ENCODE peak calls at places on chromosomes 12 and 14, in seven cellular contexts. H is effector memory CD4-positive, alpha-beta T cell; S is astrocyte; V is CD4-positive, CD25-positive, alpha-beta regulatory T cell; X is aorta; L is AG10803; T is heart left ventricle. E is an unnamed sample.

GRCh38 chr12:90021729-90022249 is 313.2 kb upstream of the ATP2B1 start:
- DNase-seq in V (no peak), L (no peak), S (no peak), T (no peak), H (no peak), X (no peak), E (no peak)

GRCh38 chr14:103517172-103517566 is 5.5 kb downstream of the CKB start:
- DNase-seq in T (no peak), H (no peak), V (no peak), X (peak), L (no peak), S (no peak), E (no peak)

GRCh38 chr12:83843531-83843930 is 1069.1 kb downstream of the SLC6A15 start:
- DNase-seq in V (no peak), T (no peak), S (peak), H (no peak), X (no peak), L (peak), E (no peak)

GRCh38 chr12:47282206-47282605 is 202.4 kb upstream of the AMIGO2 start:
- DNase-seq in S (peak), H (no peak), L (peak), T (peak), X (no peak), V (no peak), E (no peak)

GRCh38 chr14:99252940-99253868 is 18.8 kb downstream of the BCL11B start:
- DNase-seq in L (no peak), H (no peak), X (no peak), S (no peak), V (peak), T (no peak), E (no peak)

GRCh38 chr12:78863482-78864427 is 819 bp upstream of the SYT1 start:
- DNase-seq in V (no peak), L (peak), H (no peak), S (peak), X (peak), T (peak), E (peak)

GRCh38 chr12:76777765-76778216 is 13.9 kb downstream of the ZDHHC17 start:
- DNase-seq in V (peak), X (no peak), H (no peak), T (no peak), L (no peak), S (no peak), E (peak)

GRCh38 chr12:114444422-114445279 is 38.7 kb upstream of the TBX5 start:
- DNase-seq in H (no peak), V (peak), T (no peak), X (no peak), L (peak), S (peak), E (no peak)

GRCh38 chr12:53977596-53978464 is 3.1 kb upstream of the HOTAIR start:
- DNase-seq in T (no peak), X (no peak), S (no peak), L (peak), V (no peak), H (no peak), E (no peak)

GRCh38 chr14:96177766-96178377 is 26.8 kb upstream of the BDKRB2 start:
- DNase-seq in L (peak), X (no peak), V (peak), H (no peak), S (no peak), T (no peak), E (no peak)

GRCh38 chr12:132404435-132404855 is 75.1 kb upstream of the GALNT9 start:
- DNase-seq in V (no peak), S (no peak), L (no peak), H (no peak), T (no peak), X (no peak), E (no peak)

GRCh38 chr12:106078358-106079025 is 60.3 kb downstream of the NUAK1 start:
- DNase-seq in L (peak), X (peak), V (no peak), H (no peak), S (peak), T (peak), E (no peak)

GRCh38 chr12:92151916-92152315 is 6.3 kb upstream of the BTG1 start:
- DNase-seq in X (no peak), T (no peak), L (no peak), V (no peak), S (no peak), H (no peak), E (no peak)

GRCh38 chr14:83741269-83741668 is 1788.7 kb upstream of the FLRT2 start:
- DNase-seq in T (no peak), L (no peak), V (no peak), X (no peak), H (no peak), S (no peak), E (no peak)

GRCh38 chr12:46771268-46771837 is 54.4 kb downstream of the SLC38A4 start:
- DNase-seq in L (peak), S (peak), X (no peak), V (no peak), H (no peak), T (no peak), E (no peak)

GRCh38 chr14:99118046-99118721 is 153.8 kb downstream of the BCL11B start:
- DNase-seq in H (no peak), V (no peak), S (no peak), X (no peak), L (no peak), T (no peak), E (no peak)

GRCh38 chr14:102775855-102776760 is 1.1 kb upstream of the TRAF3 start:
- DNase-seq in V (peak), S (peak), H (no peak), L (peak), X (no peak), T (no peak), E (peak)

GRCh38 chr12:111927346-111927745 is 85.3 kb downstream of the MAPKAPK5 start:
- DNase-seq in H (no peak), T (no peak), X (no peak), V (no peak), L (peak), S (no peak), E (no peak)

GRCh38 chr14:90629471-90629870 is 186.8 kb downstream of the TTC7B start:
- DNase-seq in H (no peak), X (no peak), L (no peak), T (no peak), S (no peak), V (no peak), E (no peak)

GRCh38 chr12:97148941-97149559 is 242.0 kb downstream of the NEDD1 start:
- DNase-seq in T (peak), H (peak), X (no peak), L (peak), V (peak), S (no peak), E (peak)

GRCh38 chr12:121894633-121895032 is 6.0 kb downstream of the PSMD9 start:
- DNase-seq in X (no peak), H (no peak), T (no peak), V (peak), S (peak), L (peak), E (no peak)

GRCh38 chr14:82070040-82070439 is 536.4 kb upstream of the SEL1L start:
- DNase-seq in S (no peak), H (no peak), L (no peak), X (no peak), V (no peak), T (no peak), E (no peak)

GRCh38 chr12:98399532-98399931 is 115.9 kb upstream of the TMPO start:
- DNase-seq in H (no peak), L (peak), T (peak), X (no peak), V (peak), S (peak), E (peak)

GRCh38 chr12:107340920-107341319 is 247.6 kb upstream of the CRY1 start:
- DNase-seq in H (no peak), V (no peak), L (no peak), S (no peak), T (no peak), X (no peak), E (no peak)

GRCh38 chr14:92929689-92930608 is 7.0 kb downstream of the CHGA start:
- DNase-seq in V (no peak), L (no peak), H (no peak), X (no peak), S (no peak), T (no peak), E (no peak)

GRCh38 chr14:22112004-22112403 is 438.4 kb upstream of the OR4E1 start:
- DNase-seq in H (peak), S (no peak), L (no peak), T (no peak), X (no peak), V (peak), E (no peak)

GRCh38 chr14:50768693-50769092 is 62.3 kb downstream of the NIN start:
- DNase-seq in X (no peak), S (peak), T (no peak), L (peak), H (no peak), V (no peak), E (no peak)

GRCh38 chr14:100629098-100629497 is 41.9 kb upstream of the BEGAIN start:
- DNase-seq in L (no peak), S (no peak), H (no peak), X (no peak), T (no peak), V (no peak), E (no peak)

GRCh38 chr12:57583008-57583831 is 7.8 kb upstream of the PIP4K2C start:
- DNase-seq in L (peak), V (peak), T (peak), X (no peak), S (peak), H (peak), E (peak)

GRCh38 chr12:13045816-13046215 is 1.6 kb downstream of the FAM234B start:
- DNase-seq in L (no peak), X (no peak), H (no peak), T (no peak), S (no peak), V (no peak), E (no peak)

GRCh38 chr14:86646688-86647687 is 1117.0 kb downstream of the FLRT2 start:
- DNase-seq in V (no peak), X (no peak), H (no peak), T (no peak), L (peak), S (peak), E (no peak)

GRCh38 chr14:76810525-76810924 is 2.2 kb downstream of the ANGEL1 start:
- DNase-seq in H (no peak), V (no peak), T (no peak), X (no peak), S (no peak), L (no peak), E (no peak)
- H3K4me3 ChIP-seq in H (no peak), V (peak), T (peak), X (no peak), S (no peak), L (peak), E (no peak)

DNA sequence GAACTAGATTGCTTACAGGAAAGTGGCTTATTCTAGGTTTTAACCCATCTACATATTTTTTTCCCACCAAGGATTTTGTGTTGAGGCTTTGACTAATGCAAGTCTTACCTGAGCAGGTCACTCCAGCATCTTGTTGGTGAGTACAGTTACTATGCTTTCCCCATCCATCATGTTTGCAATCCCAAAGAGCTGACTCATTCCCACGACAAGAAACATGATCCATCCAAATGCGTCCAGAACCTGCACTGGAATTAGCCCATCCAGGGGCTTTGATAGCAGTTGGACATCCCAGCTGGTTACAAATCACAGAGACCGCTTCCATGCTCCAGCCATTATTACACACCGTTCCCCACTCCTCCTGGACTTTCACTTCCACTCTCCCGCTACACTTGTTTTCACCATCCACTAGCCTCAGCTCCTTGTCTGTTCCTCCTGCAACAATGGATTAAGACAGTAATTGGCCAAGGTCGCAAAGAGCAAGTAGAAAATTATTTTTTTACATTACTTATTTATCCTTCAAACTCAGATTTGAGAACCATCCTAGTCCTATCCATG is 2.5 kb downstream of the CD163 start:
- DNase-seq in T (no peak), V (no peak), H (no peak), L (peak), S (peak), X (no peak), E (no peak)
- H3K4me3 ChIP-seq in T (peak), V (no peak), H (no peak), L (no peak), S (no peak), X (no peak), E (no peak)

GRCh38 chr14:49692895-49693737 is at the start of gene KLHDC1:
- DNase-seq in S (peak), X (peak), H (peak), T (peak), L (peak), V (peak), E (peak)

GRCh38 chr14:49687942-49688700 is at the start of gene POLE2:
- DNase-seq in V (peak), H (peak), X (peak), L (peak), S (peak), T (peak), E (no peak)

GRCh38 chr14:49688701-49689030 is 652 bp upstream of the POLE2 start:
- DNase-seq in L (no peak), T (no peak), X (no peak), V (no peak), S (no peak), H (no peak), E (no peak)

GRCh38 chr14:49692191-49692757 is 646 bp upstream of the KLHDC1 start:
- DNase-seq in H (no peak), V (no peak), T (no peak), X (no peak), L (no peak), S (no peak), E (no peak)

DNA sequence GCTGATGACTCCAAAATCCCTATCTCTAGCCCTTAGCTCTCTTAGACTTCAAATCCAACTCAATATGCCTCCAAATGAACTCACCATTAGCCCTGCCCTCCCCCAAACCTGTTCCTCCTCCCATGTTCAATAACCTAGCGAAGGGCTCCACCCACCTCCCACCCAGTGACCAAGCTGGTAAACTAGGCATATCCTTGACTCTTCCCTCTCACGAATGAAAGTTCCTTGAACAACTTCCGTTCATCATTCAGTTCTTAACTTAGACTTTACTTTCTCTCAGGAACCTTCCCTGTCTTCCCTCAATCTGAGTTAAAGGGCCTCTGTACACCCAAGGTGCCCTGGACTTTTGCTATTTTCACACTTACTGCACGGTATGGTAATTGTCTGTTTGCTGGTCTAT is 1.9 kb upstream of the KLHDC1 start:
- DNase-seq in H (no peak), V (no peak), X (no peak), L (no peak), S (no peak), T (no peak), E (no peak)
- H3K4me3 ChIP-seq in H (no peak), V (no peak), X (no peak), L (no peak), S (no peak), T (no peak), E (no peak)

DNA sequence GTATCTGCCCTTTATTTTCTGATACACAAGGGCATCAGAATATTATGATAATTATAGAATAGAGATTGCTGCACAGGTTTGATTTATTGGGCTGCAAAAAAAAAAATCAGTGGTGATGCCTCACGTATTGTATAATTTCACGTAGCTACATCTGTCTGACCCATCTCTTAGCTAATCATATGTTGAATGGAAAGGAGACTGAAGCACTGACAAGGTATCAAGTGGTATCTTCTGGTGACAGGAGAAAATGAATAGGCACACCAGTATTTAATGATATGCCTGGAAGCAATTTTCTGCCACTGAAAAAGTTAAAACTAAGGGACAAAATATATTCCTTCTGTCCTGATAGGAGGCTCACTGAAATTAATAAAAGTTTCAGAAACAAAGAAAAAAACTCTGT is 837.2 kb upstream of the FBXO33 start:
- DNase-seq in H (no peak), T (no peak), L (no peak), V (no peak), S (no peak), X (no peak), E (no peak)
- H3K4me3 ChIP-seq in H (no peak), T (no peak), L (no peak), V (no peak), S (no peak), X (no peak), E (no peak)

DNA sequence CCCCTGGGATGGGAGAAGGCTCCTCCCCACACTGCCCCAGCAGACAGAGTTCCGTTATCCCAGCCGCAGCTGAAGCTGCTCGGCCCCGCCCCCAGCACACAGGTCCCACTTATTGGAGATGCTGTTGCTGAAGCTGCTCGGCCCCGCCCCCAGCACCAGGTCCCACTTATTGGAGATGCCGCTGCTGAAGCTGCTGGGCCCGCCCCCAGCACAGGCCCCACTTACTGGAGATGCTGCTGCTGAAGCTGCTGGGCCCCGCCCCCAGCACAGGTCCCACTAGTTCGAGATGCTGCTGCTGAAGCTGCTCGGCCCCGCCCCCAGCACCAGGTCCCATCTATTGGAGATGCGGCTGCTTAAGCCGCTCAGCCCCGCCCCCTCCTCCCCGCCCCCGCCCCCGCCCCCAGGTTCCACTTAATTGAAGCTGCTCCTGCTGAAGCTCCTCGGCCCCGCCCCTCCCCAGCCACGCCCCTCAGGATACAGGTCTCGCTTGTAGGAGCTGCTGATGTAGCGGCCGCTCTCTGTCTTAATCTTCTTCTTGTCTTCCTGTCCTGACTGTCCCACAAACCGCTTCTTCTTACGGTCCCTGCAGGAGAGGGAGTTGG is 12.0 kb downstream of the CFAP73 start:
- DNase-seq in T (no peak), V (no peak), X (no peak), H (no peak), S (peak), L (no peak), E (peak)
- H3K4me3 ChIP-seq in T (no peak), V (no peak), X (no peak), H (no peak), S (no peak), L (no peak), E (no peak)

GRCh38 chr12:71865757-71866536 is 26.4 kb downstream of the TBC1D15 start:
- DNase-seq in V (no peak), T (no peak), L (no peak), X (peak), S (no peak), H (no peak), E (no peak)
- H3K4me3 ChIP-seq in V (no peak), T (no peak), L (no peak), X (no peak), S (peak), H (no peak), E (no peak)